ENCODE peak calls at places on chromosomes 6 and 20, in six cellular contexts. A, T, X, D, U and F are unnamed samples.

GRCh38 chr6:133243723-133244122 is 2.6 kb downstream of the EYA4 start:
- DNase-seq in A (no peak), T (no peak), X (no peak), D (no peak), U (peak; percentile 6), F (no peak)

GRCh38 chr6:42460892-42461291 is 9.2 kb upstream of the TRERF1 start:
- DNase-seq in A (no peak), T (no peak), X (no peak), D (no peak), U (peak; percentile 48), F (no peak)

GRCh38 chr20:29740951-29741593 is 1516.4 kb upstream of the DEFB115 start:
- DNase-seq in A (no peak), T (no peak), X (no peak), D (no peak), U (no peak), F (no peak)

GRCh38 chr6:131954775-131955107 is 3.6 kb upstream of the CCN2 start:
- DNase-seq in A (peak; percentile 67), T (peak; percentile 95), X (no peak), D (peak; percentile 99), U (peak; percentile 100), F (no peak)

GRCh38 chr6:40543776-40544175 is 43.4 kb downstream of the LRFN2 start:
- DNase-seq in A (no peak), T (peak; percentile 4), X (no peak), D (peak; percentile 85), U (no peak), F (no peak)

GRCh38 chr6:33297956-33298772 is 578 bp downstream of the RGL2 start:
- DNase-seq in A (peak; percentile 83), T (peak; percentile 76), X (peak; percentile 54), D (peak; percentile 70), U (peak; percentile 85), F (peak; percentile 47)

GRCh38 chr6:122184260-122184934 is 215.1 kb upstream of the HSF2 start:
- DNase-seq in A (no peak), T (no peak), X (no peak), D (peak; percentile 32), U (peak; percentile 48), F (no peak)

GRCh38 chr6:5866547-5867051 is 140.1 kb downstream of the NRN1 start:
- DNase-seq in A (no peak), T (peak; percentile 60), X (no peak), D (peak; percentile 58), U (peak; percentile 20), F (no peak)

GRCh38 chr6:137659871-137660270 is 165.7 kb upstream of the OLIG3 start:
- DNase-seq in A (peak; percentile 58), T (no peak), X (no peak), D (no peak), U (no peak), F (no peak)

GRCh38 chr6:31004285-31004684 is 6.0 kb upstream of the MUC22 start:
- DNase-seq in A (no peak), T (peak; percentile 64), X (no peak), D (peak; percentile 5), U (no peak), F (no peak)

GRCh38 chr20:44888226-44889103 is 3.0 kb downstream of the YWHAB start:
- DNase-seq in A (no peak), T (no peak), X (no peak), D (peak; percentile 48), U (peak; percentile 45), F (no peak)

GRCh38 chr20:24960302-24960801 is 11.3 kb downstream of the CST7 start:
- DNase-seq in A (no peak), T (no peak), X (no peak), D (no peak), U (no peak), F (no peak)

GRCh38 chr6:70398783-70399730 is 14.3 kb upstream of the FAM135A start:
- DNase-seq in A (peak; percentile 88), T (peak; percentile 76), X (no peak), D (peak; percentile 73), U (peak; percentile 88), F (no peak)

GRCh38 chr6:13624871-13625288 is 9.7 kb downstream of the NOL7 start:
- DNase-seq in A (peak; percentile 35), T (peak; percentile 48), X (no peak), D (peak; percentile 63), U (peak; percentile 64), F (no peak)

GRCh38 chr6:11496152-11497060 is 41.1 kb upstream of the TMEM170B start:
- DNase-seq in A (peak; percentile 80), T (peak; percentile 79), X (peak; percentile 51), D (peak; percentile 93), U (peak; percentile 93), F (peak; percentile 45)

GRCh38 chr6:125745281-125746018 is 4.0 kb upstream of the HEY2 start:
- DNase-seq in A (peak; percentile 51), T (no peak), X (no peak), D (no peak), U (no peak), F (no peak)

GRCh38 chr20:55348201-55348600 is 657.1 kb downstream of the CBLN4 start:
- DNase-seq in A (no peak), T (no peak), X (no peak), D (no peak), U (no peak), F (no peak)

GRCh38 chr6:89008299-89008698 is 44.9 kb upstream of the RNGTT start:
- DNase-seq in A (no peak), T (no peak), X (no peak), D (no peak), U (no peak), F (no peak)

GRCh38 chr20:35942243-35942642 is 12.1 kb downstream of the SCAND1 start:
- DNase-seq in A (no peak), T (no peak), X (no peak), D (no peak), U (no peak), F (no peak)

GRCh38 chr6:157595768-157596167 is 214.8 kb downstream of the ZDHHC14 start:
- DNase-seq in A (no peak), T (no peak), X (no peak), D (no peak), U (no peak), F (no peak)

GRCh38 chr6:31086788-31087440 is 25.5 kb downstream of the C6orf15 start:
- DNase-seq in A (no peak), T (peak; percentile 78), X (no peak), D (peak; percentile 71), U (peak; percentile 75), F (no peak)

GRCh38 chr6:971981-972640 is 279.2 kb upstream of the EXOC2 start:
- DNase-seq in A (no peak), T (peak; percentile 37), X (no peak), D (no peak), U (no peak), F (no peak)

GRCh38 chr6:132369526-132369925 is 31.7 kb downstream of the MOXD1 start:
- DNase-seq in A (no peak), T (peak; percentile 76), X (no peak), D (no peak), U (peak; percentile 92), F (no peak)

GRCh38 chr20:20535051-20535450 is 167.1 kb downstream of the INSM1 start:
- DNase-seq in A (no peak), T (no peak), X (no peak), D (no peak), U (no peak), F (no peak)

GRCh38 chr6:9307187-9307586 is 871.8 kb upstream of the SLC35B3 start:
- DNase-seq in A (no peak), T (no peak), X (no peak), D (no peak), U (no peak), F (no peak)

GRCh38 chr6:110741517-110741916 is 73.8 kb downstream of the CDK19 start:
- DNase-seq in A (no peak), T (no peak), X (no peak), D (no peak), U (no peak), F (no peak)

GRCh38 chr20:460707-461106 is 1.6 kb downstream of the TBC1D20 start:
- DNase-seq in A (no peak), T (no peak), X (no peak), D (peak; percentile 29), U (peak; percentile 32), F (no peak)

GRCh38 chr6:125357515-125358256 is 55.9 kb upstream of the HDDC2 start:
- DNase-seq in A (no peak), T (no peak), X (no peak), D (peak; percentile 8), U (peak; percentile 55), F (no peak)

GRCh38 chr20:51184289-51184688 is 161.4 kb upstream of the KCNG1 start:
- DNase-seq in A (no peak), T (peak; percentile 41), X (no peak), D (no peak), U (peak; percentile 28), F (no peak)